ENCODE peak calls at places on chromosomes 2 and 18, in six cellular contexts. Z, P, I, O, Y and L are unnamed samples.

GRCh38 chr2:30965085-30965484 is 157.8 kb upstream of the CAPN13 start:
- DNase-seq in Z (no peak), P (no peak), I (no peak), O (no peak), Y (no peak), L (no peak)

GRCh38 chr18:12679183-12679786 is 21.4 kb upstream of the SPIRE1 start:
- DNase-seq in Z (no peak), P (no peak), I (peak; percentile 75), O (no peak), Y (peak; percentile 63), L (no peak)

GRCh38 chr2:180907731-180908130 is 72.7 kb upstream of the UBE2E3 start:
- DNase-seq in Z (no peak), P (no peak), I (peak; percentile 81), O (no peak), Y (no peak), L (no peak)

GRCh38 chr2:239265681-239266435 is 135.0 kb downstream of the HDAC4 start:
- DNase-seq in Z (no peak), P (no peak), I (no peak), O (no peak), Y (no peak), L (no peak)

GRCh38 chr18:40159141-40160017 is 1795.7 kb upstream of the PIK3C3 start:
- DNase-seq in Z (peak; percentile 10), P (no peak), I (no peak), O (no peak), Y (peak; percentile 5), L (no peak)

GRCh38 chr2:148812306-148812705 is 62.7 kb upstream of the KIF5C start:
- DNase-seq in Z (no peak), P (no peak), I (peak; percentile 60), O (no peak), Y (no peak), L (no peak)

GRCh38 chr18:28766721-28767120 is 589.8 kb upstream of the CDH2 start:
- DNase-seq in Z (no peak), P (no peak), I (no peak), O (no peak), Y (no peak), L (no peak)

GRCh38 chr2:100752628-100753333 is 67.2 kb upstream of the NPAS2 start:
- DNase-seq in Z (peak; percentile 39), P (peak; percentile 40), I (peak; percentile 83), O (no peak), Y (no peak), L (no peak)

GRCh38 chr2:44197806-44198205 is 29.1 kb downstream of the PPM1B start:
- DNase-seq in Z (no peak), P (no peak), I (no peak), O (no peak), Y (no peak), L (no peak)

GRCh38 chr2:94979406-94980375 is 45.8 kb upstream of the MAL start:
- DNase-seq in Z (no peak), P (no peak), I (no peak), O (no peak), Y (no peak), L (no peak)

GRCh38 chr2:70897203-70897976 is 38.3 kb upstream of the ATP6V1B1 start:
- DNase-seq in Z (no peak), P (no peak), I (no peak), O (no peak), Y (no peak), L (no peak)

GRCh38 chr18:38307919-38308318 is 742.3 kb upstream of the CELF4 start:
- DNase-seq in Z (no peak), P (no peak), I (no peak), O (no peak), Y (no peak), L (no peak)